ENCODE peak calls at places on chromosomes 12 and 14, in four cellular contexts. H is HCT116, A is GM12878, J is H1. B is an unnamed sample.

GRCh38 chr14:49598182-49598478 is 610 bp upstream of the LRR1 start:
- DNase-seq in A (no peak), J (no peak), H (no peak), B (peak)

GRCh38 chr14:90810808-90811207 is 5.4 kb downstream of the TTC7B start:
- DNase-seq in A (no peak), H (no peak), J (no peak), B (no peak)

GRCh38 chr12:3119745-3120660 is 42.8 kb downstream of the TSPAN9 start:
- DNase-seq in J (no peak), H (no peak), A (no peak), B (no peak)

GRCh38 chr14:23327947-23328744 is 6.9 kb downstream of the PABPN1 start:
- DNase-seq in J (no peak), H (peak), A (no peak), B (peak)

GRCh38 chr14:23352506-23353432 is at the start of gene SLC22A17:
- DNase-seq in A (no peak), J (no peak), H (peak), B (peak)

GRCh38 chr12:33116284-33116683 is 219.7 kb upstream of the PKP2 start:
- DNase-seq in H (no peak), J (no peak), A (no peak), B (no peak)

GRCh38 chr14:80310950-80311349 is 99.6 kb upstream of the DIO2 start:
- DNase-seq in A (no peak), J (no peak), H (no peak), B (no peak)

GRCh38 chr12:116601524-116601923 is 42.3 kb downstream of the MAP1LC3B2 start:
- DNase-seq in A (no peak), H (no peak), J (no peak), B (peak)

GRCh38 chr12:51382173-51382572 is 9.0 kb downstream of the GALNT6 start:
- DNase-seq in J (no peak), H (no peak), A (no peak), B (no peak)

GRCh38 chr12:2494490-2495192 is 300.1 kb upstream of the FKBP4 start:
- DNase-seq in A (no peak), H (no peak), J (no peak), B (no peak)

GRCh38 chr12:103501447-103501846 is 5.7 kb upstream of the C12orf42 start:
- DNase-seq in A (no peak), J (no peak), H (no peak), B (no peak)

GRCh38 chr14:94132285-94132887 is 3.0 kb upstream of the IFI27L2 start:
- DNase-seq in A (no peak), H (peak), J (no peak), B (peak)

GRCh38 chr14:29521526-29522137 is 406.0 kb downstream of the PRKD1 start:
- DNase-seq in H (no peak), J (peak), A (no peak), B (no peak)

GRCh38 chr12:70664463-70664862 is 27.2 kb upstream of the PTPRB start:
- DNase-seq in H (no peak), J (no peak), A (no peak), B (no peak)

GRCh38 chr12:63068857-63069442 is 82.1 kb downstream of the AVPR1A start:
- DNase-seq in H (peak), J (no peak), A (no peak), B (peak)

GRCh38 chr14:44396226-44396625 is 110.9 kb downstream of the FSCB start:
- DNase-seq in J (no peak), H (no peak), A (no peak), B (no peak)

GRCh38 chr14:64493455-64493854 is 10.2 kb downstream of the ZBTB25 start:
- DNase-seq in A (no peak), J (no peak), H (no peak), B (no peak)

GRCh38 chr14:104090071-104090748 is 4.7 kb downstream of the ASPG start:
- DNase-seq in A (no peak), H (no peak), J (no peak), B (no peak)

GRCh38 chr14:38255673-38256357 is at the start of gene CLEC14A:
- DNase-seq in J (peak), A (no peak), H (no peak), B (no peak)

GRCh38 chr14:100537701-100538565 is 49.3 kb downstream of the BEGAIN start:
- DNase-seq in J (no peak), A (no peak), H (no peak), B (no peak)

GRCh38 chr12:104910196-104910840 is 47.8 kb downstream of the SLC41A2 start:
- DNase-seq in A (no peak), J (no peak), H (no peak), B (no peak)

GRCh38 chr12:63021126-63021525 is 86.2 kb upstream of the PPM1H start:
- DNase-seq in A (no peak), J (no peak), H (no peak), B (no peak)

GRCh38 chr12:65510584-65511050 is 232.1 kb downstream of the MSRB3 start:
- DNase-seq in H (peak), J (peak), A (no peak), B (no peak)

GRCh38 chr14:100022772-100023451 is 42.3 kb upstream of the EVL start:
- DNase-seq in A (no peak), H (no peak), J (no peak), B (no peak)

GRCh38 chr14:71179046-71179445 is 271.8 kb downstream of the PCNX1 start:
- DNase-seq in J (no peak), A (no peak), H (no peak), B (no peak)

GRCh38 chr14:52913271-52913670 is 37.6 kb downstream of the FERMT2 start:
- DNase-seq in J (no peak), A (no peak), H (no peak), B (no peak)

GRCh38 chr12:48865441-48866290 is at the start of gene RND1:
- DNase-seq in A (peak), H (peak), J (peak), B (peak)

GRCh38 chr14:54172114-54172513 is 215.5 kb upstream of the BMP4 start:
- DNase-seq in H (no peak), A (no peak), J (no peak), B (no peak)
- TF ChIP-seq EZH2 in H (no peak), A (no peak), J (no peak), B (no peak)

GRCh38 chr12:130704606-130705005 is 11.5 kb downstream of the RIMBP2 start:
- DNase-seq in J (no peak), A (no peak), H (no peak), B (no peak)
- TF ChIP-seq POLR2A in J (no peak), A (no peak), H (no peak), B (no peak)

DNA sequence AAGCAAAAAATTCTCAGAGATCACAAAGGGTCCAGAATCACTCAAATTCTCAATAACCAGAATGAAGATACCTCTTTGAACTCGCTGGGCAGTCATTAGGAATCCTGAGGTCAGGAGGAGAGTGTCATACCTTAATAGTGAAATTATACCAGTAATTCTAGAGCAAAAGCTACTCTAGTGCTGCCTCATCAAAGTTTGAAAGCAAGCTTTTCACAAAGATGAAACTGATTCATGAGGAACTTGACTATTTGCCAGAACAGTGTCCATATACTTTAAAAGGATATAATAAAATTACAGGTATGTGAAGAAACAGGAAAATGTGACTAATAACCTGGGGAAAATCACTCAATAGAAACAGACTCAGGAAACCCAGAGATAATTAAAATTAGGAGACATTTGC is 44.5 kb downstream of the EML5 start:
- DNase-seq in A (no peak), J (no peak), H (no peak), B (no peak)
- TF ChIP-seq EZH2 in A (no peak), J (no peak), H (no peak), B (no peak)

GRCh38 chr12:121423682-121424631 is 24.0 kb downstream of the RNF34 start:
- DNase-seq in H (no peak), J (no peak), A (no peak), B (no peak)
- TF ChIP-seq POLR2A in H (no peak), J (peak), A (no peak), B (no peak)

B was measured in K562.